ENCODE peak calls at places on chromosomes 7 and 10, in five cellular contexts. R, P, D, J and Z are unnamed samples.

GRCh38 chr10:3961082-3961481 is 176.1 kb upstream of the KLF6 start:
- DNase-seq in R (no peak), P (no peak), D (no peak), J (no peak), Z (no peak)

GRCh38 chr7:121000091-121000983 is 11.8 kb downstream of the CPED1 start:
- DNase-seq in R (no peak), P (no peak), D (peak), J (peak), Z (no peak)

GRCh38 chr7:154862153-154862791 is 140.7 kb downstream of the PAXIP1 start:
- DNase-seq in R (no peak), P (no peak), D (no peak), J (no peak), Z (no peak)

GRCh38 chr10:98956576-98957260 is 278.9 kb downstream of the HPSE2 start:
- DNase-seq in R (no peak), P (no peak), D (peak), J (peak), Z (no peak)

GRCh38 chr10:71213761-71214440 is 1.5 kb downstream of the UNC5B start:
- DNase-seq in R (no peak), P (peak), D (peak), J (peak), Z (no peak)

GRCh38 chr7:12152196-12152918 is 58.7 kb upstream of the TMEM106B start:
- DNase-seq in R (no peak), P (no peak), D (no peak), J (no peak), Z (no peak)

GRCh38 chr7:51789494-51789893 is 472.9 kb upstream of the COBL start:
- DNase-seq in R (no peak), P (no peak), D (no peak), J (no peak), Z (no peak)

GRCh38 chr10:7547825-7548224 is 118.9 kb downstream of the ITIH5 start:
- DNase-seq in R (no peak), P (no peak), D (no peak), J (no peak), Z (no peak)

GRCh38 chr10:102231357-102232318 is 5.5 kb downstream of the ELOVL3 start:
- DNase-seq in R (no peak), P (peak), D (peak), J (no peak), Z (peak)

GRCh38 chr10:99937630-99938029 is 72.1 kb downstream of the DNMBP start:
- DNase-seq in R (no peak), P (no peak), D (no peak), J (no peak), Z (peak)

GRCh38 chr7:100157334-100158228 is 942 bp downstream of the TRAPPC14 start:
- DNase-seq in R (no peak), P (peak), D (peak), J (peak), Z (no peak)
- TF ChIP-seq CTCF in R (no peak), P (no peak), D (peak), J (peak), Z (peak)

DNA sequence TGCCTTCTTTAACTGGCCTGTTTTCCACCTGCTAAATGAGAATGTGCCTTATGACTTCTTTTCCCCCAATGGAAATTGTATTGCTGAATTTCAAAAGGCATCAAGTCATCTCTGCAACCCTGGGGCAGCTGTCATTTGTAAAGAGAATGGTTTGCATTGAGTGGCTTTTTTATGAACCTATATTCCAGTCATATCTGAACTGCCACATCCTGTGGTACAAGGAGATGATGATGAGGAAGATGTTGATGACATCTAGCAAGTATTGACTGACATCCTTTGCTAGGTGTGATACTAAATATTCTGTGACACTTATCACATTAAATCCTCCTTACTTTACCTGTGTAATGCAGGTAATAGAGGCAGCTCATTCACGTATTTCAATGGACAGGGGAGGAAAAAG is 88.3 kb upstream of the KIAA1217 start:
- DNase-seq in R (no peak), P (no peak), D (no peak), J (no peak), Z (no peak)
- TF ChIP-seq CTCF in R (no peak), P (no peak), D (no peak), J (no peak), Z (no peak)

GRCh38 chr7:114405427-114405826 is 9.2 kb upstream of the FOXP2 start:
- DNase-seq in R (no peak), P (no peak), D (peak), J (no peak), Z (no peak)

GRCh38 chr7:114402866-114403635 is 11.6 kb upstream of the FOXP2 start:
- DNase-seq in R (no peak), P (no peak), D (no peak), J (no peak), Z (no peak)
- TF ChIP-seq CTCF in R (no peak), P (no peak), D (no peak), J (no peak), Z (no peak)

GRCh38 chr7:140646931-140647647 is 6.5 kb upstream of the DENND2A start:
- DNase-seq in R (no peak), P (peak), D (peak), J (peak), Z (no peak)
- TF ChIP-seq CTCF in R (no peak), P (peak), D (peak), J (peak), Z (peak)

GRCh38 chr7:73612598-73613269 is 11.6 kb downstream of the MLXIPL start:
- DNase-seq in R (no peak), P (no peak), D (peak), J (peak), Z (no peak)
- TF ChIP-seq CTCF in R (no peak), P (no peak), D (no peak), J (peak), Z (peak)

GRCh38 chr10:73593812-73594211 is 2.7 kb upstream of the USP54 start:
- DNase-seq in R (no peak), P (no peak), D (no peak), J (no peak), Z (no peak)

GRCh38 chr10:73593110-73593509 is 2.0 kb upstream of the USP54 start:
- DNase-seq in R (no peak), P (no peak), D (no peak), J (no peak), Z (no peak)

GRCh38 chr10:73590881-73591577 is at the start of gene USP54:
- DNase-seq in R (peak), P (no peak), D (peak), J (peak), Z (no peak)

GRCh38 chr10:73591578-73591902 is 398 bp upstream of the USP54 start:
- DNase-seq in R (no peak), P (no peak), D (no peak), J (no peak), Z (no peak)

GRCh38 chr10:73591935-73592699 is 975 bp upstream of the USP54 start:
- DNase-seq in R (peak), P (peak), D (peak), J (no peak), Z (no peak)
- TF ChIP-seq CTCF in R (no peak), P (no peak), D (no peak), J (no peak), Z (no peak)

GRCh38 chr7:76318488-76319353 is 16.2 kb downstream of the HSPB1 start:
- DNase-seq in R (peak), P (peak), D (peak), J (peak), Z (peak)
- TF ChIP-seq CTCF in R (no peak), P (peak), D (no peak), J (peak), Z (peak)

DNA sequence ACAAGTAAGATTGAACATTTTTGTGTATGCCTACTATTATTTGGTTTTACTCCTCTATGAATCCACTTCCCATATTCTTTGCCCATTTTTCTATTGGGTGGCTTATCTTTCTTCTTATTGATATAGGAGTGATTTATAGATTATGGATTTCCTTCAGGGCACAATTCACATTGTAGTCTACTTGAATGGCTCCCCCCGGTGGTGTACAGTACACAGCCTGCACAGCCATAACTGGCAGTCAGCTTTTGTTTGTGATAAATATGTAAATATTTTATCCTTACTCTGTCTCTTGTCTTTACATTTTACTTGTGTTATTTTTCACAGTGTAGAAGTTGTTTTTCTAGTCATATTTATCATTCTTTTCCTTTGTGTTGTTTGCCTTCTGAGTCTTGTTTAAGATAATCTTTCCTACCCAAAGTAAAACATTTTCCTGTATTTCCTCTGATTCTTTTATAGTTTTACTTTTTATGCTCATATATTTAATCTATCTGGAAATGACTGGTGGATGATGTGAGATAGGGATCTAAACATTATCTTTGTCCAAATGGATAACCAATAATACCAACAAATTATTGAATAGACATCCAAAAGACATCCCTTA is 23.9 kb upstream of the CALD1 start:
- DNase-seq in R (no peak), P (peak), D (peak), J (no peak), Z (peak)
- TF ChIP-seq CTCF in R (no peak), P (peak), D (peak), J (peak), Z (peak)

DNA sequence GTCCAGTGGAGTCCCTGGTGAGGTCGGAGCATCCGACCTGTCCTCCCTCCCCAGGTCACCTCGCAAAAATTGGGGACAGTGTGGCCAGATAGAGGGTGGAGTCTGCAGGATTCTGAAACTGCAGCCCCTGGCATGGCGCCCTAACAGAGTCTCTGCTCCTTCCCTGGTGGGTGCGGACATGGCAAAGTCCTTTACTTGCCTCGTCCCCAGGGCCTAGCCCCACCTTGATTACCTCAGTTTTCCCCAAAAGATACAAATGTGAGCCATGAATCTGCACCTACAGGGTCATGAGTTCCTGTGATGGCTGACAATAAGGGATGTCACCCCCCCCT is 47.7 kb downstream of the NPVF start:
- DNase-seq in R (no peak), P (no peak), D (no peak), J (no peak), Z (no peak)
- TF ChIP-seq CTCF in R (no peak), P (peak), D (no peak), J (no peak), Z (no peak)